ENCODE peak calls at places on chromosome 9, in five cellular contexts. One of them, this sample, is unnamed. For H3K9me3, the result is how much of the 10 kb centered on the place peaks cover.

GRCh38 chr9:94798668-94799067 is 72.2 kb downstream of the AOPEP start:
- DNase-seq in transverse colon: no peak
- DNase-seq in endothelial cell of umbilical vein: no peak
- DNase-seq in ovary: no peak
- DNase-seq in uterus: no peak
- DNase-seq in this sample: no peak

GRCh38 chr9:79764377-79764776 is 192.6 kb downstream of the TLE4 start:
- DNase-seq in transverse colon: peak
- DNase-seq in endothelial cell of umbilical vein: no peak
- DNase-seq in ovary: peak
- DNase-seq in uterus: peak
- DNase-seq in this sample: peak

GRCh38 chr9:126534431-126535186 is 79.1 kb upstream of the LMX1B start:
- DNase-seq in transverse colon: no peak
- DNase-seq in endothelial cell of umbilical vein: no peak
- DNase-seq in ovary: peak
- DNase-seq in uterus: no peak
- DNase-seq in this sample: no peak

GRCh38 chr9:34578241-34579096 is 11.1 kb downstream of the CNTFR start:
- DNase-seq in transverse colon: no peak
- DNase-seq in endothelial cell of umbilical vein: peak
- DNase-seq in ovary: peak
- DNase-seq in uterus: no peak
- DNase-seq in this sample: no peak

GRCh38 chr9:95383198-95383673 is 65.7 kb upstream of the FANCC start:
- DNase-seq in transverse colon: no peak
- DNase-seq in endothelial cell of umbilical vein: no peak
- DNase-seq in ovary: no peak
- DNase-seq in uterus: no peak
- DNase-seq in this sample: no peak

GRCh38 chr9:72615931-72616330 is 94.5 kb downstream of the TMC1 start:
- DNase-seq in transverse colon: no peak
- DNase-seq in endothelial cell of umbilical vein: no peak
- DNase-seq in ovary: no peak
- DNase-seq in uterus: no peak
- DNase-seq in this sample: no peak

GRCh38 chr9:129336601-129337286 is 158.7 kb upstream of the IER5L start:
- DNase-seq in transverse colon: peak
- DNase-seq in endothelial cell of umbilical vein: peak
- DNase-seq in ovary: peak
- DNase-seq in uterus: no peak
- DNase-seq in this sample: peak

GRCh38 chr9:20732118-20732517 is 48.1 kb downstream of the FOCAD start:
- DNase-seq in transverse colon: no peak
- DNase-seq in endothelial cell of umbilical vein: peak
- DNase-seq in ovary: no peak
- DNase-seq in uterus: no peak
- DNase-seq in this sample: no peak

GRCh38 chr9:68426755-68427154 is 70.3 kb downstream of the PGM5 start:
- DNase-seq in transverse colon: no peak
- DNase-seq in endothelial cell of umbilical vein: no peak
- DNase-seq in ovary: no peak
- DNase-seq in uterus: no peak
- DNase-seq in this sample: no peak

GRCh38 chr9:101311759-101312420 is 72.9 kb downstream of the BAAT start:
- DNase-seq in transverse colon: no peak
- DNase-seq in endothelial cell of umbilical vein: peak
- DNase-seq in ovary: no peak
- DNase-seq in uterus: no peak
- DNase-seq in this sample: no peak

GRCh38 chr9:86282979-86283535 is 719 bp upstream of the ISCA1 start:
- DNase-seq in transverse colon: no peak
- DNase-seq in endothelial cell of umbilical vein: no peak
- DNase-seq in ovary: no peak
- DNase-seq in uterus: no peak
- DNase-seq in this sample: no peak

GRCh38 chr9:91886433-91887031 is 63.5 kb downstream of the ROR2 start:
- DNase-seq in transverse colon: no peak
- DNase-seq in endothelial cell of umbilical vein: no peak
- DNase-seq in ovary: no peak
- DNase-seq in uterus: no peak
- DNase-seq in this sample: no peak

GRCh38 chr9:87194471-87194870 is 247.2 kb upstream of the GAS1 start:
- DNase-seq in transverse colon: no peak
- DNase-seq in endothelial cell of umbilical vein: no peak
- DNase-seq in ovary: no peak
- DNase-seq in uterus: no peak
- DNase-seq in this sample: no peak

GRCh38 chr9:32854271-32854670 is 70.9 kb downstream of the TMEM215 start:
- DNase-seq in transverse colon: no peak
- DNase-seq in endothelial cell of umbilical vein: no peak
- DNase-seq in ovary: no peak
- DNase-seq in uterus: no peak
- DNase-seq in this sample: no peak

GRCh38 chr9:18721267-18722079 is 247.5 kb downstream of the ADAMTSL1 start:
- DNase-seq in transverse colon: no peak
- DNase-seq in endothelial cell of umbilical vein: no peak
- DNase-seq in ovary: no peak
- DNase-seq in uterus: no peak
- DNase-seq in this sample: peak

GRCh38 chr9:110555551-110555950 is 24.0 kb downstream of the SVEP1 start:
- DNase-seq in transverse colon: no peak
- DNase-seq in endothelial cell of umbilical vein: peak
- DNase-seq in ovary: no peak
- DNase-seq in uterus: no peak
- DNase-seq in this sample: no peak

GRCh38 chr9:131639771-131640437 is 94.6 kb downstream of the PRRT1B start:
- DNase-seq in transverse colon: no peak
- DNase-seq in endothelial cell of umbilical vein: no peak
- DNase-seq in ovary: no peak
- DNase-seq in uterus: no peak
- DNase-seq in this sample: no peak

DNA sequence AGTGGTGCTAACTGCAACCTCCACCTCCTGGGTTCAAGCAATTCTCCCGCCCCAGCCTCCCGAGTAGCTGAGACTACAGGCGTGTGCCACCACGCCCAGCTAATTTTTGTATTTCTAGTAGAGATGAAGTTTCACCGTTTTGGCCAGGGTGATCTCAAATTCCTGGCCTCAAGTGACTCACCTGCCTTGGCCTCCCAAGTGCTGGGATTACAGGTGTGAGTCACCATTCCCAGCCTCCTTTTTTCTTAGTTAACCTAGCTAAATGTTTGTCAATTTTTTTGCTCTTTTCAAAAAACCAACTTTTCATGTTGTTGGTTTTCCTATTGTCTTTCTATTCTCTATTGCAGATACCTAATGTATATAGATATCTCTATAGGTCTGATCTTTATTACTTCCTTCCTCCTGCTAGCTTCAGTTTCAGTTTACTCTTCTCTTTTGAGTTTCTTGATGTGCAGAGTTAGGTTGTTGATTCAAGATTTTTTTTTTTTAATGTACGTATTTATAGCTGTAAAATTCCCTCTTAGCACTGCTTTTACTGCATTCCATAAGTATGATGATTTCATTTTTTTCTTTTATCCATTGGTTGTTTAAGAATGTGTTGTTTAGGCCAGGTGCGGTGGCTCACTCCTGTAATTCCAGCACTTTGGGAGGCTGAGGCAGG is 32.9 kb downstream of the FGD3 start:
- DNase-seq in transverse colon: no peak
- DNase-seq in endothelial cell of umbilical vein: no peak
- DNase-seq in ovary: no peak
- DNase-seq in uterus: no peak
- DNase-seq in this sample: no peak
- H3K9me3 ChIP-seq in transverse colon: under half
- H3K9me3 ChIP-seq in endothelial cell of umbilical vein: under half
- H3K9me3 ChIP-seq in ovary: under half
- H3K9me3 ChIP-seq in uterus: under half
- H3K9me3 ChIP-seq in this sample: under half

GRCh38 chr9:4299006-4299795 is 667 bp downstream of the GLIS3 start:
- DNase-seq in transverse colon: peak
- DNase-seq in endothelial cell of umbilical vein: peak
- DNase-seq in ovary: peak
- DNase-seq in uterus: peak
- DNase-seq in this sample: peak

GRCh38 chr9:4296217-4296616 is 3.7 kb downstream of the GLIS3 start:
- DNase-seq in transverse colon: no peak
- DNase-seq in endothelial cell of umbilical vein: no peak
- DNase-seq in ovary: no peak
- DNase-seq in uterus: no peak
- DNase-seq in this sample: no peak

GRCh38 chr9:4298255-4299005 is 1.4 kb downstream of the GLIS3 start:
- DNase-seq in transverse colon: peak
- DNase-seq in endothelial cell of umbilical vein: peak
- DNase-seq in ovary: peak
- DNase-seq in uterus: peak
- DNase-seq in this sample: peak

GRCh38 chr9:4297795-4298254 is 2.0 kb downstream of the GLIS3 start:
- DNase-seq in transverse colon: peak
- DNase-seq in endothelial cell of umbilical vein: peak
- DNase-seq in ovary: peak
- DNase-seq in uterus: peak
- DNase-seq in this sample: peak

DNA sequence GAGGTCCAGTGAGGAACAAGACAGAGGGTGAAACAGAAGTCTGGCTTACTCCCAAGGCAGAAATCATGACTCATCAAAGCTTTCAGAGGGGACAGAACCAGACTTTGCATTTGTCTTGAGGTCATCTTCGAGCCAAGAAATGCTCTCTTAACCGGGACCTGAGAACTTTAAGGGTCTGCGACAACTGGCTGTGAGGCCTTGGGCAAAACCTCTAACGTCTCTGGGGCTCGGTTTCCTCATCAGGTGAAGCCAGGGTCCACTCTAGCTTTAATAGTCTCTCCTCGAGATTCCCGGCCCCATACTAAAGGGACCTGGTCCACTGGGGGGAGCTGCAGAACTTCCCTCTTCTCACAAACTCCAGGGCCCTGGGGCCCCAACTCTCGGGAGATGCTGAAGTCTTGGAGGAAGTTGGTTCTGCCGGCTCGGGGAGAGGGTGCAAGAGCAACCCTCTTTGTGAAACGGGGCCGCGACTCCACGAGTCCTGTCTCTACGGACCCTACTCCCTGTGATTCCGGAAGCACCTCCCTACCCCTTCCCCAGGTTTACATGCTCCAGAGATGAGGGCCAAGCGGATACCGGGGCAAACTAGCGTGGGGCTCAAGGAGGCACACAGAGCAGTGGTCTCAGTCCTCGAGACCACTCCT is 2.6 kb downstream of the GLIS3 start:
- DNase-seq in transverse colon: peak
- DNase-seq in endothelial cell of umbilical vein: peak
- DNase-seq in ovary: peak
- DNase-seq in uterus: peak
- DNase-seq in this sample: peak
- TF ChIP-seq POLR2A in transverse colon: peak
- TF ChIP-seq POLR2A in endothelial cell of umbilical vein: no peak
- TF ChIP-seq POLR2A in ovary: peak
- TF ChIP-seq POLR2A in uterus: no peak
- TF ChIP-seq POLR2A in this sample: no peak

GRCh38 chr9:77020438-77021264 is 1.2 kb downstream of the FOXB2 start:
- DNase-seq in transverse colon: no peak
- DNase-seq in endothelial cell of umbilical vein: no peak
- DNase-seq in ovary: no peak
- DNase-seq in uterus: no peak
- DNase-seq in this sample: no peak
- H3K9me3 ChIP-seq in transverse colon: under half
- H3K9me3 ChIP-seq in endothelial cell of umbilical vein: under half
- H3K9me3 ChIP-seq in ovary: under half
- H3K9me3 ChIP-seq in uterus: under half
- H3K9me3 ChIP-seq in this sample: under half

GRCh38 chr9:78238061-78239038 is 2.5 kb downstream of the CEP78 start:
- DNase-seq in transverse colon: no peak
- DNase-seq in endothelial cell of umbilical vein: no peak
- DNase-seq in ovary: no peak
- DNase-seq in uterus: no peak
- DNase-seq in this sample: no peak

GRCh38 chr9:78235296-78235770 is 542 bp upstream of the CEP78 start:
- DNase-seq in transverse colon: no peak
- DNase-seq in endothelial cell of umbilical vein: peak
- DNase-seq in ovary: no peak
- DNase-seq in uterus: no peak
- DNase-seq in this sample: no peak

GRCh38 chr9:78236511-78236950 is 656 bp downstream of the CEP78 start:
- DNase-seq in transverse colon: no peak
- DNase-seq in endothelial cell of umbilical vein: no peak
- DNase-seq in ovary: no peak
- DNase-seq in uterus: no peak
- DNase-seq in this sample: no peak

GRCh38 chr9:78234810-78235209 is 1.1 kb upstream of the CEP78 start:
- DNase-seq in transverse colon: no peak
- DNase-seq in endothelial cell of umbilical vein: no peak
- DNase-seq in ovary: no peak
- DNase-seq in uterus: no peak
- DNase-seq in this sample: no peak

GRCh38 chr9:78235771-78236510 is at the start of gene CEP78:
- DNase-seq in transverse colon: peak
- DNase-seq in endothelial cell of umbilical vein: peak
- DNase-seq in ovary: peak
- DNase-seq in uterus: peak
- DNase-seq in this sample: peak
- TF ChIP-seq POLR2A in transverse colon: peak
- TF ChIP-seq POLR2A in endothelial cell of umbilical vein: peak
- TF ChIP-seq POLR2A in ovary: no peak
- TF ChIP-seq POLR2A in uterus: peak
- TF ChIP-seq POLR2A in this sample: peak

GRCh38 chr9:29866556-29866955 is 2293.3 kb upstream of the C9orf72 start:
- DNase-seq in transverse colon: no peak
- DNase-seq in endothelial cell of umbilical vein: no peak
- DNase-seq in ovary: no peak
- DNase-seq in uterus: no peak
- DNase-seq in this sample: no peak
- H3K9me3 ChIP-seq in transverse colon: under half
- H3K9me3 ChIP-seq in endothelial cell of umbilical vein: under half
- H3K9me3 ChIP-seq in ovary: under half
- H3K9me3 ChIP-seq in uterus: under half
- H3K9me3 ChIP-seq in this sample: under half

GRCh38 chr9:2809692-2810423 is 34.0 kb downstream of the PUM3 start:
- DNase-seq in transverse colon: no peak
- DNase-seq in endothelial cell of umbilical vein: peak
- DNase-seq in ovary: no peak
- DNase-seq in uterus: no peak
- DNase-seq in this sample: no peak
- TF ChIP-seq POLR2A in transverse colon: no peak
- TF ChIP-seq POLR2A in endothelial cell of umbilical vein: no peak
- TF ChIP-seq POLR2A in ovary: no peak
- TF ChIP-seq POLR2A in uterus: no peak
- TF ChIP-seq POLR2A in this sample: no peak

GRCh38 chr9:135102331-135102730 is 14.9 kb downstream of the OLFM1 start:
- DNase-seq in transverse colon: no peak
- DNase-seq in endothelial cell of umbilical vein: no peak
- DNase-seq in ovary: no peak
- DNase-seq in uterus: no peak
- DNase-seq in this sample: no peak
- H3K9me3 ChIP-seq in transverse colon: under half
- H3K9me3 ChIP-seq in endothelial cell of umbilical vein: under half
- H3K9me3 ChIP-seq in ovary: under half
- H3K9me3 ChIP-seq in uterus: under half
- H3K9me3 ChIP-seq in this sample: under half

This sample was measured in body of pancreas.